ENCODE peak calls at places on chromosomes 5 and 9, in seven cellular contexts. C is cardiac fibroblast, O is right lobe of liver, E is HTR-8/SVneo, W is NCI-H510A treated with DMSO at 0.1 percent for 48 hours, X is RWPE1, Q is WTC11. Z is an unnamed sample.

GRCh38 chr5:111790295-111790694 is 33.3 kb upstream of the NREP start:
- DNase-seq in X (no peak), C (no peak), E (no peak), Q (no peak), W (no peak), O (no peak), Z (no peak)

GRCh38 chr5:105708442-105708841 is 1962.3 kb downstream of the EFNA5 start:
- DNase-seq in C (no peak), O (no peak), X (no peak), W (no peak), E (no peak), Q (no peak), Z (no peak)

GRCh38 chr9:137275203-137275936 is 2.2 kb upstream of the TOR4A start:
- DNase-seq in Q (no peak), E (no peak), O (peak; percentile 28), X (no peak), C (no peak), W (no peak), Z (no peak)

GRCh38 chr9:16032799-16033198 is 480.0 kb downstream of the CCDC171 start:
- DNase-seq in W (no peak), X (no peak), E (peak; percentile 21), O (no peak), C (peak; percentile 46), Q (no peak), Z (no peak)

GRCh38 chr5:154813736-154814135 is 36.7 kb downstream of the FAXDC2 start:
- DNase-seq in C (no peak), X (no peak), W (no peak), Q (no peak), O (no peak), E (no peak), Z (no peak)

GRCh38 chr9:2354216-2354615 is 267.4 kb upstream of the VLDLR start:
- DNase-seq in E (no peak), Q (no peak), C (no peak), W (no peak), X (no peak), O (no peak), Z (no peak)

GRCh38 chr9:134205636-134206316 is 41.4 kb upstream of the RNU6ATAC start:
- DNase-seq in X (no peak), C (peak; percentile 95), W (no peak), Q (no peak), O (peak; percentile 24), E (no peak), Z (no peak)

GRCh38 chr9:1429328-1429727 is 379.2 kb downstream of the DMRT2 start:
- DNase-seq in O (peak; percentile 28), Q (peak; percentile 58), X (no peak), W (no peak), C (no peak), E (no peak), Z (no peak)

GRCh38 chr9:111566234-111566633 is 33.2 kb downstream of the PTGR1 start:
- DNase-seq in X (no peak), Q (no peak), O (peak; percentile 70), E (no peak), C (peak; percentile 45), W (no peak), Z (no peak)

GRCh38 chr5:160926428-160926827 is 74.4 kb upstream of the ATP10B start:
- DNase-seq in O (no peak), E (no peak), X (no peak), W (peak; percentile 72), C (no peak), Q (no peak), Z (no peak)

GRCh38 chr5:133499896-133500295 is 112.4 kb downstream of the FSTL4 start:
- DNase-seq in Q (no peak), W (peak; percentile 85), C (no peak), X (no peak), E (no peak), O (no peak), Z (no peak)

GRCh38 chr5:134738963-134739661 is 764 bp downstream of the CAMLG start:
- DNase-seq in W (peak; percentile 34), O (no peak), C (peak; percentile 45), X (peak; percentile 68), E (peak; percentile 38), Q (no peak), Z (no peak)

GRCh38 chr5:54438601-54439399 is 16.7 kb upstream of the HSPB3 start:
- DNase-seq in C (no peak), O (no peak), Q (no peak), W (no peak), E (no peak), X (no peak), Z (no peak)